ENCODE peak calls at places on chromosome 6, in seven cellular contexts. R is breast epithelium, W is colonic mucosa, L is lung, F is cardiac muscle cell, S is psoas muscle, M is PC-3. Q is an unnamed sample.

GRCh38 chr6:34555328-34555727 is 801 bp downstream of the SPDEF start:
- DNase-seq in W (no peak), F (no peak), R (no peak), L (no peak), M (no peak), S (no peak), Q (no peak)

GRCh38 chr6:147322299-147323162 is 118.3 kb downstream of the STXBP5 start:
- DNase-seq in M (no peak), W (no peak), L (no peak), S (no peak), R (no peak), F (peak; percentile 61), Q (no peak)

GRCh38 chr6:79861023-79861422 is 86.3 kb downstream of the ELOVL4 start:
- DNase-seq in S (no peak), F (no peak), R (no peak), L (no peak), M (no peak), W (no peak), Q (no peak)

GRCh38 chr6:2876210-2877056 is 26.7 kb downstream of the SERPINB9 start:
- DNase-seq in F (peak; percentile 95), L (peak; percentile 74), S (peak; percentile 83), W (peak; percentile 74), M (peak; percentile 68), R (no peak), Q (peak; percentile 81)

GRCh38 chr6:158939255-158940170 is 60.5 kb downstream of the RSPH3 start:
- DNase-seq in S (no peak), F (no peak), M (no peak), R (no peak), W (peak; percentile 44), L (no peak), Q (no peak)

GRCh38 chr6:122754191-122754731 is 25.3 kb upstream of the FABP7 start:
- DNase-seq in F (no peak), W (no peak), L (no peak), S (no peak), R (no peak), M (no peak), Q (no peak)

GRCh38 chr6:148971027-148971927 is 224.4 kb downstream of the UST start:
- DNase-seq in R (no peak), M (peak; percentile 73), F (no peak), S (no peak), W (no peak), L (no peak), Q (no peak)

GRCh38 chr6:8017276-8017701 is 46.9 kb downstream of the BLOC1S5 start:
- DNase-seq in W (no peak), F (no peak), M (no peak), S (no peak), L (no peak), R (no peak), Q (no peak)

GRCh38 chr6:129312865-129313264 is 397.1 kb downstream of the ARHGAP18 start:
- DNase-seq in W (no peak), R (no peak), L (no peak), S (no peak), F (peak; percentile 40), M (peak; percentile 92), Q (no peak)

GRCh38 chr6:157868835-157869234 is 45.8 kb downstream of the SNX9 start:
- DNase-seq in L (no peak), M (no peak), W (peak; percentile 15), R (no peak), F (no peak), S (no peak), Q (no peak)

GRCh38 chr6:113936093-113936934 is 34.6 kb downstream of the HDAC2 start:
- DNase-seq in M (peak; percentile 67), R (no peak), W (peak; percentile 44), L (no peak), S (no peak), F (peak; percentile 76), Q (no peak)

GRCh38 chr6:141641951-141642350 is 490.8 kb upstream of the GJE1 start:
- DNase-seq in W (no peak), S (no peak), M (no peak), F (no peak), R (no peak), L (no peak), Q (no peak)

GRCh38 chr6:56691201-56691595 is 48.5 kb upstream of the DST start:
- DNase-seq in L (no peak), M (no peak), R (no peak), S (no peak), F (no peak), W (peak; percentile 44), Q (no peak)
- H3K4me1 ChIP-seq in L (no peaks in the 10 kb centered on the region), M (peaks cover 94% of the 10 kb centered on the region), R (no peaks in the 10 kb centered on the region), S (peaks cover 40% of the 10 kb centered on the region), F (no peaks in the 10 kb centered on the region), W (no peaks in the 10 kb centered on the region), Q (peaks cover 59% of the 10 kb centered on the region)

GRCh38 chr6:73610444-73611275 is 43.1 kb downstream of the SLC17A5 start:
- DNase-seq in F (peak; percentile 68), L (no peak), W (no peak), M (peak; percentile 76), R (no peak), S (no peak), Q (no peak)
- TF ChIP-seq CTCF in F (peak; percentile 63), L (peak; percentile 49), W (peak; percentile 65), M (peak; percentile 67), R (peak; percentile 67), S (peak; percentile 75), Q (peak; percentile 42)

DNA sequence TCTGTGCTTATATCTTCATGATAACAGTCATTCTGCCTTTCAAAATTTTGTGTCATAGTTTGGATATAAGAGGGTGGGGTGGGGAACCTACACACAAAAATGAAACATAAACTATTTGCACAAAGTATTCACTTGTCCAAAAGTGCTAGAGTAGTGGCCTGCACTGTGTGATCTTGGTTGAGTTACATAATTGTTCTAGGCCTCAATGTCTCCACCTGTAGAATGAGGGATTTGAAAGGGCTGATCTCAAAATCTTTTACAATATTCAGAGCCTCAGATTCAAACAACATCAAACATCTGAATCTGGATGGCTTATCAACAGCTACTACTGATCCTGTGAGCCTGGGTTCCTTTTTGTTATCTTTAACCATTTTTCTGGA is 64.3 kb upstream of the TMEM30A start:
- DNase-seq in L (no peak), W (no peak), F (no peak), R (no peak), M (no peak), S (no peak), Q (no peak)
- H3K4me3 ChIP-seq in L (no peak overlapping the region), W (no peak overlapping the region), F (no peak overlapping the region), R (peak overlapping the region; percentile 39), M (no peak overlapping the region), S (peak overlapping the region; percentile 47), Q (peak overlapping the region; percentile 26)

GRCh38 chr6:163839296-163839695 is 424.8 kb downstream of the QKI start:
- DNase-seq in R (no peak), S (no peak), L (no peak), M (no peak), W (no peak), F (no peak), Q (no peak)

GRCh38 chr6:163835772-163836171 is 421.3 kb downstream of the QKI start:
- DNase-seq in W (no peak), L (no peak), S (no peak), R (no peak), M (no peak), F (no peak), Q (no peak)

GRCh38 chr6:163837681-163838431 is 423.3 kb downstream of the QKI start:
- DNase-seq in M (no peak), L (no peak), S (peak; percentile 48), F (peak; percentile 12), R (no peak), W (no peak), Q (no peak)

GRCh38 chr6:163834226-163834970 is 419.9 kb downstream of the QKI start:
- DNase-seq in R (no peak), L (no peak), F (no peak), W (no peak), S (no peak), M (no peak), Q (no peak)

DNA sequence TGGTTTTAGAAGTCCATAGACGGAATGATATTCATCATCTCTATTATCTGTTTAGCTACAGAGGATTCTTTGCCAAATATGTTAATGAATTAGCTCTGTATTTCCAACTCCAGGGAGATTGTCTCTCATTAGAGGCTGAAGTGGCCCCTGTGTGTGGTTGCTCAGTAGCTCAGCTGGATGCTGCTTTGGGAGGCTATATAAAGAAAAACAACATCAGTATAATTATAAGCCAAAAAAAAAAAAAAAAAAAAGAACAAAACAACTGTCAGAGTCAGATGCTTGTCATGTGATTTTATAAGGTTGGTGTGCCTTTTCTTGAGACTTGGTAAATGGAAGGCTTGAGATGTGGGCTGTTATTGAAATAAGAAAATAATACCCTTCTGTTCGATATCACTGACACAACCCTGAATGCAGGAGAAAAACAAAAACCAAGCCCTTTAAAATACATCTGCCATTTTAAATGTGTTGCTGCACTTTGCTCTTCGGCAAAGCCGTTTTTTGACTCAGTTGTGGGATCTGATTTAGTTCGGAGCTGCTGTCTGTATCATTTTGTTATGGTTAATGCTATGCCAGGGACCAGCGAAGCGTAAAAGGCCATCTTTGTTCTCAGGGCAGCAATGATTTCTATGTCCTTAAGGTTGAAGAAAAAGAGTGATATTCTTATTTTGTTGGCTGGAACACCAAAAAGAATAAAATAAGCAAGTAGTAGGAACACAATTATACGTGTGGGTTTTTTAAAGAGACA is 422.6 kb downstream of the QKI start:
- DNase-seq in M (no peak), W (no peak), S (no peak), L (no peak), F (no peak), R (no peak), Q (no peak)
- H3K4me1 ChIP-seq in M (no peaks in the 10 kb centered on the region), W (no peaks in the 10 kb centered on the region), S (peaks cover 16% of the 10 kb centered on the region), L (no peaks in the 10 kb centered on the region), F (no peaks in the 10 kb centered on the region), R (no peaks in the 10 kb centered on the region), Q (no peaks in the 10 kb centered on the region)

GRCh38 chr6:5337573-5337972 is 76.3 kb downstream of the FARS2 start:
- DNase-seq in R (no peak), S (no peak), L (no peak), M (peak; percentile 7), F (peak; percentile 76), W (no peak), Q (no peak)
- TF ChIP-seq CTCF in R (no peak), S (no peak), L (no peak), M (no peak), F (no peak), W (no peak), Q (no peak)

GRCh38 chr6:111661541-111662041 is 55.9 kb upstream of the TRAF3IP2 start:
- DNase-seq in W (peak; percentile 55), R (no peak), S (peak; percentile 81), L (no peak), M (no peak), F (no peak), Q (no peak)
- H3K4me3 ChIP-seq in W (no peak overlapping the region), R (no peak overlapping the region), S (peak overlapping the region; percentile 55), L (no peak overlapping the region), M (no peak overlapping the region), F (no peak overlapping the region), Q (no peak overlapping the region)

GRCh38 chr6:105790635-105791034 is 295.5 kb upstream of the PRDM1 start:
- DNase-seq in W (no peak), S (no peak), F (no peak), R (no peak), M (no peak), L (no peak), Q (no peak)
- H3K4me1 ChIP-seq in W (no peaks in the 10 kb centered on the region), S (peaks cover 17% of the 10 kb centered on the region), F (no peaks in the 10 kb centered on the region), R (no peaks in the 10 kb centered on the region), M (peaks cover 18% of the 10 kb centered on the region), L (peaks cover 5% of the 10 kb centered on the region), Q (peaks cover 6% of the 10 kb centered on the region)

GRCh38 chr6:169798764-169799473 is 47.5 kb downstream of the ERMARD start:
- DNase-seq in F (no peak), S (no peak), R (no peak), W (peak; percentile 9), M (no peak), L (no peak), Q (no peak)
- TF ChIP-seq CTCF in F (no peak), S (no peak), R (no peak), W (no peak), M (no peak), L (no peak), Q (no peak)

Q was measured in Caco-2.